ENCODE peak calls at places on chromosomes 1 and 21, in four cellular contexts. K is MM.1S, N is aorta, C is right cardiac atrium. X is an unnamed sample.

GRCh38 chr1:93770640-93771039 is 89.0 kb upstream of the BCAR3 start:
- DNase-seq in K (no peak), N (no peak), C (no peak), X (no peak)

GRCh38 chr1:193176113-193176512 is 10.3 kb downstream of the B3GALT2 start:
- DNase-seq in K (no peak), N (no peak), C (no peak), X (no peak)

GRCh38 chr1:103788377-103788776 is 38.7 kb downstream of the AMY1C start:
- DNase-seq in K (no peak), N (no peak), C (no peak), X (peak; percentile 1)

GRCh38 chr1:110783292-110783918 is 89.5 kb upstream of the CD53 start:
- DNase-seq in K (peak; percentile 65), N (no peak), C (no peak), X (peak; percentile 82)

GRCh38 chr1:159775716-159776115 is 5.0 kb upstream of the DUSP23 start:
- DNase-seq in K (no peak), N (no peak), C (no peak), X (no peak)

GRCh38 chr1:207814469-207814868 is 62.6 kb downstream of the CD46 start:
- DNase-seq in K (no peak), N (no peak), C (peak; percentile 68), X (no peak)

GRCh38 chr1:44407430-44408180 is 2.5 kb downstream of the RNF220 start:
- DNase-seq in K (no peak), N (peak; percentile 75), C (peak; percentile 37), X (no peak)

GRCh38 chr1:25166847-25167246 is 65.5 kb downstream of the SYF2 start:
- DNase-seq in K (no peak), N (no peak), C (no peak), X (no peak)

GRCh38 chr1:116916002-116916401 is 6.3 kb downstream of the PTGFRN start:
- DNase-seq in K (no peak), N (no peak), C (no peak), X (no peak)

GRCh38 chr1:198416276-198416675 is 124.2 kb downstream of the ATP6V1G3 start:
- DNase-seq in K (no peak), N (no peak), C (peak; percentile 47), X (no peak)

GRCh38 chr1:34086561-34086960 is 78.5 kb downstream of the CSMD2 start:
- DNase-seq in K (no peak), N (no peak), C (no peak), X (no peak)

GRCh38 chr1:95061445-95062006 is 11.2 kb downstream of the ALG14 start:
- DNase-seq in K (no peak), N (no peak), C (no peak), X (no peak)

GRCh38 chr1:72724951-72725863 is 442.9 kb upstream of the NEGR1 start:
- DNase-seq in K (no peak), N (peak; percentile 65), C (peak; percentile 23), X (no peak)

GRCh38 chr1:234875953-234876814 is 252.5 kb downstream of the TOMM20 start:
- DNase-seq in K (no peak), N (peak; percentile 44), C (peak; percentile 80), X (no peak)

GRCh38 chr1:248924696-248925532 is 18.9 kb downstream of the PGBD2 start:
- DNase-seq in K (peak; percentile 95), N (no peak), C (peak; percentile 52), X (peak; percentile 74)

GRCh38 chr1:44276006-44276405 is 62.7 kb downstream of the DMAP1 start:
- DNase-seq in K (no peak), N (no peak), C (no peak), X (no peak)

GRCh38 chr1:3595949-3596348 is 15.4 kb downstream of the MEGF6 start:
- DNase-seq in K (no peak), N (no peak), C (no peak), X (no peak)

GRCh38 chr1:55483523-55483922 is 268.4 kb upstream of the USP24 start:
- DNase-seq in K (no peak), N (no peak), C (no peak), X (no peak)

GRCh38 chr1:218584418-218585155 is 239.5 kb downstream of the TGFB2 start:
- DNase-seq in K (no peak), N (no peak), C (no peak), X (no peak)

GRCh38 chr1:91779603-91780021 is 106.3 kb downstream of the TGFBR3 start:
- DNase-seq in K (no peak), N (no peak), C (no peak), X (no peak)

GRCh38 chr1:7267493-7267892 is 482.2 kb downstream of the CAMTA1 start:
- DNase-seq in K (no peak), N (no peak), C (no peak), X (no peak)

GRCh38 chr1:231423648-231424047 is 1.6 kb upstream of the EGLN1 start:
- DNase-seq in K (no peak), N (no peak), C (no peak), X (no peak)

GRCh38 chr1:160427625-160428024 is 27.3 kb downstream of the VANGL2 start:
- DNase-seq in K (no peak), N (no peak), C (no peak), X (no peak)

GRCh38 chr1:53316058-53316741 is 11.7 kb downstream of the LRP8 start:
- DNase-seq in K (no peak), N (no peak), C (no peak), X (no peak)

GRCh38 chr21:42878678-42878992 is 704 bp downstream of the WDR4 start:
- DNase-seq in K (no peak), N (no peak), C (no peak), X (peak; percentile 20)

GRCh38 chr1:171655215-171656116 is 3.0 kb upstream of the MYOC start:
- DNase-seq in K (peak; percentile 50), N (peak; percentile 93), C (peak; percentile 95), X (peak; percentile 27)

GRCh38 chr1:183689770-183690204 is 36.7 kb upstream of the APOBEC4 start:
- DNase-seq in K (peak; percentile 52), N (no peak), C (peak; percentile 21), X (no peak)

GRCh38 chr1:246497331-246497915 is 9.7 kb downstream of the SMYD3 start:
- DNase-seq in K (peak; percentile 85), N (no peak), C (no peak), X (peak; percentile 77)

GRCh38 chr21:45190013-45190412 is 97.7 kb downstream of the POFUT2 start:
- DNase-seq in K (no peak), N (no peak), C (no peak), X (no peak)

GRCh38 chr21:45187646-45188045 is 100.0 kb downstream of the POFUT2 start:
- DNase-seq in K (no peak), N (no peak), C (no peak), X (no peak)

GRCh38 chr21:45186709-45187108 is 101.0 kb downstream of the POFUT2 start:
- DNase-seq in K (no peak), N (no peak), C (no peak), X (no peak)

DNA sequence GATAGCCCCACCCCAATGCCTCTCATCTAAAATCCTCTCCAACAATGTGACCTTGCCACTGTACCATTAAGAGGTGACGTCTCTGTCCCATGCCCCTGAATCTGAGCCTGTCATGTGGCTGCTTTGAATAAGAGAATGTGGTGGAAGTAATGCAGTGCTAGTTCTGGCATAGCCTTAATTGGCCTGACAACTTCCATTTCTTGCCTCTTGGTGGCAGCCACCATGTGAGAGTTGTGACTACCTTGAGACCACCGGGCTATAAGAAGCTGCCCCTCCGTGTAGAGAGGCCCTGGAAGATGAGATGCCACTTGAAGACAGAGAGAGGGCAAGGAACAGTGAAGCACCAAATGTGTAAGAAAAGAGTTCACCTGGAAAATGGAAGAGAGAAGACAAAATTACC is 95.4 kb downstream of the POFUT2 start:
- DNase-seq in K (no peak), N (no peak), C (no peak), X (no peak)
- H3K4me3 ChIP-seq in K (no peak overlapping the region), N (no peak overlapping the region), C (no peak overlapping the region), X (no peak overlapping the region)

DNA sequence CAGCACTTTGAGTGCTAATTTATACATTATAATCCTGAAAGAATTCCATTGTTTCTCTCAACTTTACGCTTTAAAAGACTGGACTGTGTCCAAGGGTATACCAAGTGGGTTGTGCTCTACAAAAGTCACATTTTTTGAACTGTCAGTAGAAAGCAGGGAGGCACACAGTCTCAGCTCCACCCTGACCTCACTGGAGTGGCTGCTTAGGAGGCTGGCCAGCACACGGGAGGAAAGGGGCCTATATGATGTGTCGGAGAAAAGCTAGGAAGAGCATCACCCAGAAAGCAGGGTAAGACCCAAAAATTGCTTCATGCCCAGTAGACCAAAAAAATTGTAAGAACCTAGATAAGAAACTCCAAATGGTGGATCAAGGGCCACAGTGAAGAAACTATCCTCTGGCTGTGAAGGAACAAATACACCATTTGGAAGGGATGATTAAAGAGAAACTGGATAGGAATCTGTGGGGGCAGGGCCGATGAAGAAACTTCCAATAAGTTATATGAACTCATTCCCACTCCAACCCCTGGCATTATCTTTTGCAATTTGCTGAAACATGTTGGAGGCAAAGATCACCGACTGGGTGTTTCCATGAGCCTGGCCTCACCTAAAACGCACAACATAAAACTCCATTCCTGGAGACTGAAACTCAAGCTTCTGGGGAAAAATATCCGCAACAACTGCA is 1.9 kb downstream of the S100A10 start:
- DNase-seq in K (no peak), N (no peak), C (no peak), X (no peak)
- H3K4me3 ChIP-seq in K (no peak overlapping the region), N (peak overlapping the region; percentile 75), C (peak overlapping the region; percentile 86), X (no peak overlapping the region)

GRCh38 chr1:61953790-61954150 is 211.5 kb downstream of the PATJ start:
- DNase-seq in K (no peak), N (no peak), C (no peak), X (no peak)

GRCh38 chr1:61953076-61953789 is 211.0 kb downstream of the PATJ start:
- DNase-seq in K (no peak), N (no peak), C (no peak), X (no peak)

GRCh38 chr1:61951731-61952585 is 209.7 kb downstream of the PATJ start:
- DNase-seq in K (peak; percentile 22), N (no peak), C (no peak), X (no peak)

GRCh38 chr1:61950418-61950817 is 208.1 kb downstream of the PATJ start:
- DNase-seq in K (no peak), N (no peak), C (no peak), X (peak; percentile 4)

GRCh38 chr1:61952675-61953074 is 210.4 kb downstream of the PATJ start:
- DNase-seq in K (no peak), N (no peak), C (no peak), X (no peak)
- H3K4me3 ChIP-seq in K (no peak overlapping the region), N (no peak overlapping the region), C (peak overlapping the region; percentile 59), X (no peak overlapping the region)

GRCh38 chr1:47507921-47508894 is 70.4 kb downstream of the FOXD2 start:
- DNase-seq in K (no peak), N (peak; percentile 81), C (peak; percentile 65), X (no peak)
- H3K4me3 ChIP-seq in K (no peak overlapping the region), N (peak overlapping the region; percentile 49), C (peak overlapping the region; percentile 63), X (no peak overlapping the region)

GRCh38 chr1:173876732-173877131 is 8.6 kb downstream of the ZBTB37 start:
- DNase-seq in K (no peak), N (no peak), C (no peak), X (no peak)
- H3K4me3 ChIP-seq in K (no peak overlapping the region), N (no peak overlapping the region), C (no peak overlapping the region), X (no peak overlapping the region)

X was measured in Jurkat, Clone E6-1.